ENCODE peak calls at places on chromosomes 11 and 22, in nine cellular contexts. P is HCT116, V is lower lobe of right lung, M is cardiac muscle cell, T is tibial nerve, W is A549, K is GM23248, S is K562, F is gastrocnemius medialis. H is an unnamed sample.
A peak's percentile ranks its signal among the peaks of the same experiment; 100 is the strongest.

GRCh38 chr22:46029574-46030200 is 52.7 kb upstream of the WNT7B start:
- DNase-seq in P (no peak), V (peak; percentile 12), M (no peak), T (no peak), W (no peak), K (no peak), S (no peak), F (no peak), H (no peak)

GRCh38 chr22:25557218-25557617 is 7.3 kb upstream of the GRK3 start:
- DNase-seq in P (no peak), V (no peak), M (no peak), T (no peak), W (no peak), K (no peak), S (no peak), F (no peak), H (no peak)

GRCh38 chr11:117933930-117934329 is 4.7 kb upstream of the TMPRSS13 start:
- DNase-seq in P (no peak), V (peak; percentile 6), M (no peak), T (no peak), W (no peak), K (no peak), S (no peak), F (no peak), H (peak; percentile 4)

GRCh38 chr11:84969103-84969502 is 658.0 kb downstream of the DLG2 start:
- DNase-seq in P (no peak), V (no peak), M (peak; percentile 2), T (no peak), W (no peak), K (peak; percentile 51), S (no peak), F (no peak), H (no peak)

GRCh38 chr11:47631473-47631872 is 10.9 kb downstream of the MTCH2 start:
- DNase-seq in P (no peak), V (no peak), M (no peak), T (no peak), W (peak; percentile 29), K (no peak), S (no peak), F (no peak), H (no peak)

GRCh38 chr11:2517016-2517385 is 72.2 kb downstream of the KCNQ1 start:
- DNase-seq in P (no peak), V (peak; percentile 38), M (no peak), T (no peak), W (no peak), K (no peak), S (no peak), F (peak; percentile 0), H (peak; percentile 24)

GRCh38 chr11:110196241-110196754 is 100.1 kb downstream of the RDX start:
- DNase-seq in P (peak; percentile 38), V (no peak), M (peak; percentile 79), T (no peak), W (peak; percentile 96), K (peak; percentile 78), S (no peak), F (no peak), H (no peak)

GRCh38 chr11:118202599-118203422 is 22.0 kb downstream of the JAML start:
- DNase-seq in P (no peak), V (no peak), M (no peak), T (no peak), W (no peak), K (no peak), S (no peak), F (no peak), H (no peak)

GRCh38 chr11:6601041-6601461 is 2.4 kb downstream of the RRP8 start:
- DNase-seq in P (no peak), V (no peak), M (no peak), T (no peak), W (no peak), K (no peak), S (no peak), F (no peak), H (no peak)

GRCh38 chr11:127587511-127587910 is 586.9 kb upstream of the KIRREL3 start:
- DNase-seq in P (no peak), V (no peak), M (no peak), T (no peak), W (no peak), K (no peak), S (no peak), F (no peak), H (no peak)

GRCh38 chr22:26672590-26673468 is 15.4 kb downstream of the MIAT start:
- DNase-seq in P (peak; percentile 89), V (peak; percentile 92), M (peak; percentile 96), T (peak; percentile 79), W (peak; percentile 94), K (peak; percentile 96), S (peak; percentile 82), F (peak; percentile 82), H (peak; percentile 93)

GRCh38 chr11:91749231-91749630 is 475.4 kb upstream of the FAT3 start:
- DNase-seq in P (no peak), V (no peak), M (no peak), T (no peak), W (no peak), K (no peak), S (no peak), F (no peak), H (no peak)

GRCh38 chr22:43113516-43114251 is 3.1 kb downstream of the BIK start:
- DNase-seq in P (no peak), V (peak; percentile 57), M (no peak), T (no peak), W (no peak), K (no peak), S (no peak), F (no peak), H (no peak)

GRCh38 chr22:20181194-20181931 is 30.5 kb upstream of the CCDC188 start:
- DNase-seq in P (no peak), V (no peak), M (no peak), T (no peak), W (no peak), K (no peak), S (no peak), F (no peak), H (no peak)

GRCh38 chr11:129959687-129960086 is 42.9 kb downstream of the PRDM10 start:
- DNase-seq in P (no peak), V (no peak), M (no peak), T (no peak), W (no peak), K (no peak), S (no peak), F (no peak), H (no peak)

GRCh38 chr22:39405346-39406085 is 5.9 kb downstream of the TAB1 start:
- DNase-seq in P (no peak), V (no peak), M (peak; percentile 78), T (no peak), W (no peak), K (peak; percentile 88), S (no peak), F (no peak), H (no peak)

GRCh38 chr11:33703234-33703633 is 2.6 kb upstream of the C11orf91 start:
- DNase-seq in P (no peak), V (no peak), M (no peak), T (no peak), W (peak; percentile 45), K (no peak), S (no peak), F (no peak), H (no peak)
- H3K4me1 ChIP-seq in P (peaks cover 10% of the 10 kb centered on the region), V (peaks cover 82% of the 10 kb centered on the region), M (peaks cover 3% of the 10 kb centered on the region), T (peaks cover 6% of the 10 kb centered on the region), W (peaks cover 76% of the 10 kb centered on the region), K (peaks cover 69% of the 10 kb centered on the region), S (peaks cover 17% of the 10 kb centered on the region), F (peaks cover 78% of the 10 kb centered on the region), H (peaks cover 90% of the 10 kb centered on the region)

DNA sequence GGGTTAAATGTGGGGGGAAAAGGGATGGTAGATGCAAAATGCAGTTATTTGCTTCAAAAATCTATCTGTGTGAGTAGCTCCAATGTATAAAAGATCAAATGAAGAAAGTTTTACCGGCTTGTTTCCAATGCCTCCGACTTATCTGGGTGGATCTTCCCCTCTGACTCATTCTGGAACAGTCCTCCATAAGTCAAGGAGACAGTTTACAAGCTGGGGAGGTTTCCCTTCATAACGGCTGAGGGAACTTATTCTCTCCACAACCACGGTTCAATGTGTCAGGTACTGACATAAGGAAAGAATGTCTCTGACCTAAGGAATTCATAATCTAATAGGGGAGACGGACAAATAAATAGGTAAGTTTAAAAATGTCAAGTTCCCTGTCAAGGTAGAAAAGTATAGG is 49.7 kb upstream of the BIRC3 start:
- DNase-seq in P (no peak), V (no peak), M (peak; percentile 49), T (no peak), W (peak; percentile 24), K (peak; percentile 82), S (peak; percentile 19), F (no peak), H (no peak)
- H3K4me3 ChIP-seq in P (peak overlapping the region; percentile 34), V (peak overlapping the region; percentile 50), M (no peak overlapping the region), T (peak overlapping the region; percentile 43), W (peak overlapping the region; percentile 51), K (peak overlapping the region; percentile 77), S (no peak overlapping the region), F (no peak overlapping the region), H (no peak overlapping the region)

GRCh38 chr11:69053546-69054396 is 5.0 kb downstream of the TPCN2 start:
- DNase-seq in P (no peak), V (no peak), M (no peak), T (no peak), W (no peak), K (no peak), S (no peak), F (no peak), H (no peak)

GRCh38 chr11:69052343-69053168 is 3.8 kb downstream of the TPCN2 start:
- DNase-seq in P (no peak), V (no peak), M (no peak), T (no peak), W (no peak), K (no peak), S (no peak), F (no peak), H (no peak)

GRCh38 chr11:69054397-69055211 is 5.9 kb downstream of the TPCN2 start:
- DNase-seq in P (no peak), V (no peak), M (no peak), T (no peak), W (no peak), K (no peak), S (no peak), F (no peak), H (no peak)

GRCh38 chr11:69051381-69052342 is 2.9 kb downstream of the TPCN2 start:
- DNase-seq in P (no peak), V (no peak), M (no peak), T (no peak), W (no peak), K (peak; percentile 8), S (no peak), F (no peak), H (no peak)

DNA sequence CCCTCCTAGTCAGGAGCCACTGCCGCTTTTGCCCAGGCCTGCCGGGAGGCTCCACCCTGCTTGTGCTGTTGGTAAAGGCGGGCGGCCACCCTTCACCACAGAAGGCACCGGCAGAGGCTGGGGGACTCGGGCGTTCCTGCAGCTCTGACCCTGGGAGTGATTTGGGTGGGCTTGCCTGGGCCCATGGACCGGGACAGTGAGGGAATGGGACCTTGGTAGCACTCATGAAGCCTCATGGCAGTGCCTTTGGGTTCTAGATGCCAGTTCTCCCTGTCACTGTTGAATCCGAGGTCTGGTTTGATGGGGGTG is 4.4 kb downstream of the TPCN2 start:
- DNase-seq in P (no peak), V (no peak), M (no peak), T (no peak), W (no peak), K (no peak), S (no peak), F (no peak), H (no peak)
- H3K27ac ChIP-seq in P (no peak overlapping the region), V (no peak overlapping the region), M (peak overlapping the region; percentile 47), T (no peak overlapping the region), W (no peak overlapping the region), K (no peak overlapping the region), S (no peak overlapping the region), F (no peak overlapping the region), H (no peak overlapping the region)

GRCh38 chr22:36336246-36337182 is 51.3 kb downstream of the MYH9 start:
- DNase-seq in P (no peak), V (no peak), M (no peak), T (no peak), W (no peak), K (no peak), S (no peak), F (no peak), H (no peak)
- H3K4me1 ChIP-seq in P (peaks cover 29% of the 10 kb centered on the region), V (peaks cover 100% of the 10 kb centered on the region), M (peaks cover 32% of the 10 kb centered on the region), T (no peaks in the 10 kb centered on the region), W (peaks cover 92% of the 10 kb centered on the region), K (peaks cover 64% of the 10 kb centered on the region), S (peaks cover 40% of the 10 kb centered on the region), F (peaks cover 76% of the 10 kb centered on the region), H (peaks cover 99% of the 10 kb centered on the region)

H was measured in left lung.